ENCODE peak calls at places on chromosomes 13 and 19, in nine cellular contexts. R is AG04450, O is brain microvascular endothelial cell, F is adrenal gland, T is esophagus squamous epithelium, P is K562, J is transverse colon, G is lung, I is dorsolateral prefrontal cortex. Z is an unnamed sample.

GRCh38 chr13:47463726-47464125 is 537.3 kb downstream of the SUCLA2 start:
- DNase-seq in R (peak; percentile 18), O (peak; percentile 63), F (no peak), T (no peak), P (no peak), J (no peak), G (no peak), I (no peak), Z (no peak)

GRCh38 chr13:25329706-25330105 is 28.3 kb downstream of the NUP58 start:
- DNase-seq in R (no peak), O (peak; percentile 13), F (no peak), T (no peak), P (no peak), J (no peak), G (no peak), I (no peak), Z (no peak)

GRCh38 chr19:55489711-55490477 is 1.7 kb downstream of the SSC5D start:
- DNase-seq in R (no peak), O (no peak), F (no peak), T (no peak), P (no peak), J (no peak), G (no peak), I (no peak), Z (no peak)

GRCh38 chr13:102328909-102329308 is 72.9 kb downstream of the FGF14 start:
- DNase-seq in R (no peak), O (no peak), F (no peak), T (no peak), P (no peak), J (no peak), G (no peak), I (no peak), Z (no peak)

GRCh38 chr19:6042776-6043726 is 65.1 kb upstream of the RANBP3 start:
- DNase-seq in R (no peak), O (no peak), F (peak; percentile 35), T (no peak), P (no peak), J (no peak), G (no peak), I (no peak), Z (no peak)

GRCh38 chr19:55005684-55006488 is 32.2 kb downstream of the GP6 start:
- DNase-seq in R (no peak), O (peak; percentile 37), F (peak; percentile 54), T (peak; percentile 40), P (peak; percentile 82), J (no peak), G (peak; percentile 66), I (no peak), Z (no peak)

GRCh38 chr13:113848020-113848419 is 15.9 kb downstream of the GAS6 start:
- DNase-seq in R (no peak), O (no peak), F (peak; percentile 52), T (no peak), P (no peak), J (no peak), G (no peak), I (no peak), Z (peak; percentile 39)

GRCh38 chr19:491146-491741 is 5.0 kb upstream of the MADCAM1 start:
- DNase-seq in R (no peak), O (no peak), F (no peak), T (no peak), P (peak; percentile 70), J (no peak), G (no peak), I (no peak), Z (no peak)

GRCh38 chr19:10007366-10007765 is 2.9 kb downstream of the COL5A3 start:
- DNase-seq in R (no peak), O (no peak), F (no peak), T (no peak), P (no peak), J (no peak), G (no peak), I (no peak), Z (no peak)

GRCh38 chr19:55160128-55160985 is 2.8 kb upstream of the TNNI3 start:
- DNase-seq in R (no peak), O (peak; percentile 82), F (peak; percentile 92), T (no peak), P (peak; percentile 92), J (peak; percentile 91), G (peak; percentile 92), I (no peak), Z (peak; percentile 94)

GRCh38 chr19:33254245-33254824 is 28.7 kb upstream of the SLC7A10 start:
- DNase-seq in R (no peak), O (no peak), F (no peak), T (no peak), P (no peak), J (no peak), G (no peak), I (no peak), Z (no peak)

GRCh38 chr19:4066176-4066606 is 508 bp downstream of the ZBTB7A start:
- DNase-seq in R (no peak), O (no peak), F (no peak), T (no peak), P (no peak), J (peak; percentile 52), G (no peak), I (no peak), Z (peak; percentile 59)

DNA sequence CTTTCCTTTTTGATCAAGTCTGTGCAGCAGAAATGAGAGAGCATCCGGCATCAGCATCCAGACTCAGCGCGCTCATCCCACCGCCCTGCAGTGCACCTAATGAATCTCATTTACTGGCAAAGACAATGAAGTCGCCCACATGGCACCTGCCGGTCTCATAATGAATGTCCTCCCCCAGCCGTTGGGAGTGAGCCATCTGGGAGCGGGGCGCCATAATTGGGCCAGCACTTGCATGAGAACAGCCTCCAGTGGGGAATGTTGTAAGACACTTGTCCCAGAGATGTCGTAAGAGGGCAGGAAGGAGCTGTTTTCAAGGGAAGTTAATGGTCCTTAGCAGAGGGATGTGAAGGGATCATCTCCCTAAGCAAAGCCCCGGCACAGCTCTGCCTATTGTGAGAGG is 98.4 kb upstream of the UQCRFS1 start:
- DNase-seq in R (no peak), O (no peak), F (no peak), T (no peak), P (no peak), J (no peak), G (no peak), I (no peak), Z (no peak)
- H3K27ac ChIP-seq in R (no peak overlapping the region), O (no peak overlapping the region), F (no peak overlapping the region), T (no peak overlapping the region), P (no peak overlapping the region), J (no peak overlapping the region), G (no peak overlapping the region), I (no peak overlapping the region), Z (no peak overlapping the region)

GRCh38 chr19:30407310-30407709 is 35.1 kb downstream of the ZNF536 start:
- DNase-seq in R (no peak), O (no peak), F (no peak), T (no peak), P (no peak), J (no peak), G (no peak), I (no peak), Z (no peak)

GRCh38 chr19:30411714-30412113 is 39.5 kb downstream of the ZNF536 start:
- DNase-seq in R (no peak), O (no peak), F (no peak), T (no peak), P (no peak), J (no peak), G (no peak), I (no peak), Z (no peak)

GRCh38 chr19:30403583-30403982 is 31.4 kb downstream of the ZNF536 start:
- DNase-seq in R (no peak), O (no peak), F (no peak), T (no peak), P (no peak), J (no peak), G (no peak), I (no peak), Z (no peak)

GRCh38 chr19:30406220-30406944 is 34.2 kb downstream of the ZNF536 start:
- DNase-seq in R (no peak), O (no peak), F (peak; percentile 72), T (no peak), P (no peak), J (peak; percentile 16), G (no peak), I (no peak), Z (no peak)

DNA sequence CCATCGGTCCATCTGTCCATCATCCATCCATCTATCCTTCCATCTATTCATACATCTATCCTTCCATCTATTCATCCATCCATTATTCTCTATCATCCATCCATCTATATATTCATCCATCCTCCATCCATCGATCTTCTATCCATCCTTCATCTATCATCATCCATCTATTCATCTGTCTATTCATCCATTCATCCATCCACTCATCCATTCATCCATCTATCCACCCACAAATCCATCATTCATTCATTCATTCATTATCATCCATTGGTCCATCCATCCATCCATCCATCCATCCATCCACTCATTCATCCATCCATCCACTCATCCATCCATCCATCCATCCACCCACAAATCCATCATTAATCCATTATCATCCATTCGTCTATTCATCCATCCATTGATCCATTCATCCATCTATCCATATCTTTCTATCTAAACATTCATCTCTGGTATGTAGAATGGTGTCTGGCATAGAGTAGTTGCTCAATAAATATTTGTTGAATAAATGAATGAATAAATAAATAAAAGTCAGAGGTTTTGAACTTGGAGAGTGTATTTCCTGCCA is 36.6 kb downstream of the ZNF536 start:
- DNase-seq in R (no peak), O (no peak), F (no peak), T (no peak), P (no peak), J (no peak), G (no peak), I (no peak), Z (no peak)
- TF ChIP-seq CTCF in R (no peak), O (no peak), F (no peak), T (no peak), P (no peak), J (no peak), G (no peak), I (no peak), Z (no peak)

GRCh38 chr19:48918071-48918470 is 15.4 kb upstream of the DHDH start:
- DNase-seq in R (no peak), O (no peak), F (no peak), T (no peak), P (no peak), J (no peak), G (no peak), I (no peak), Z (no peak)
- H3K27ac ChIP-seq in R (no peak overlapping the region), O (no peak overlapping the region), F (no peak overlapping the region), T (no peak overlapping the region), P (no peak overlapping the region), J (no peak overlapping the region), G (no peak overlapping the region), I (no peak overlapping the region), Z (no peak overlapping the region)

GRCh38 chr13:111460548-111461444 is 140.4 kb downstream of the TEX29 start:
- DNase-seq in R (peak; percentile 24), O (peak; percentile 44), F (peak; percentile 46), T (no peak), P (no peak), J (peak; percentile 20), G (no peak), I (peak; percentile 44), Z (no peak)
- TF ChIP-seq CTCF in R (peak; percentile 58), O (peak; percentile 67), F (peak; percentile 23), T (no peak), P (peak; percentile 14), J (peak; percentile 11), G (no peak), I (peak; percentile 51), Z (peak; percentile 34)